ENCODE peak calls at places on chromosomes 5 and 9, in four cellular contexts. W, C, I and B are unnamed samples.

GRCh38 chr9:88587182-88587581 is 52.2 kb downstream of the NXNL2 start:
- DNase-seq in I (no peak), C (no peak), W (no peak), B (no peak)

GRCh38 chr5:160312960-160313734 is 783 bp upstream of the CCNJL start:
- DNase-seq in W (no peak), I (no peak), C (no peak), B (no peak)

GRCh38 chr5:96248152-96248551 is 184.9 kb downstream of the PCSK1 start:
- DNase-seq in C (no peak), I (no peak), W (no peak), B (no peak)

GRCh38 chr5:142817961-142818431 is 47.8 kb downstream of the ARHGAP26 start:
- DNase-seq in W (no peak), C (no peak), I (no peak), B (no peak)

GRCh38 chr9:124366476-124367220 is 48.6 kb downstream of the PSMB7 start:
- DNase-seq in C (no peak), W (peak), I (no peak), B (peak)

GRCh38 chr5:170442921-170443320 is 53.8 kb upstream of the KCNMB1 start:
- DNase-seq in C (no peak), I (no peak), W (no peak), B (no peak)

GRCh38 chr5:96384353-96384752 is 48.7 kb downstream of the PCSK1 start:
- DNase-seq in C (no peak), W (no peak), I (no peak), B (no peak)

GRCh38 chr9:81112638-81113037 is 576.7 kb downstream of the TLE1 start:
- DNase-seq in I (no peak), C (no peak), W (no peak), B (no peak)

GRCh38 chr5:150665044-150665443 is 4.0 kb downstream of the MYOZ3 start:
- DNase-seq in W (no peak), C (no peak), I (no peak), B (no peak)

DNA sequence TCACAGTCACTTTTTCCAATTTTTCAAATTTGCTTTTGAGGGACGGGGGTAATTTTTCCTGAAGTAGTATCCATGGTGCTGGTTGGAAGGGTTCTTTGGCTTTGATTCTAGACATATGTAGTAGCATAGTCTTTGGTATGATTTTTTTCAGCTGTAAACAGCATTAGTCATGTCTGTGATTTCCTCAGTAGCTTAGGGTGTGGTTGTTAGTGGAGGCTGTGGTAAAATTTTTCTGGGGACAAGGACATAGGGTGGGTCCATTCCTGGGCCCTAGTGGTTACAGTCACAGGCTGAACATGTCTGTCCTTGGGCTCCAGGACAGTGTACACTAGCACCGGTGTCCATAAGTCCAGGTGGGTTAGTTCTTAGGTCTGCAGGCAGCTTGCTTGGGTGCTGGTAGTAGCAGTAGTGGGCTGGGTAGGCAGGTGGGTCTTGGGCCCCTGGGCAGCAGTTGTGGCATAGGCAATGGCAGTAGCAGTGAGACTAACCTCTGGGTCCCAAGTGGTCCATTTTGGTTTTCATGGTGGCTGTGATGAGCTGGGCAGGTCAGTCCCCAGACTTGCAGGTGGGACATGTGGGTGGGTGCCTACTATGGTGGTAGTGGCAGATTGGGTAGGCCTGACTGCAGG is 100.0 kb upstream of the CXCL14 start:
- DNase-seq in W (no peak), I (no peak), C (no peak), B (no peak)
- TF ChIP-seq SPI1 in W (no peak), I (no peak), C (no peak), B (no peak)

DNA sequence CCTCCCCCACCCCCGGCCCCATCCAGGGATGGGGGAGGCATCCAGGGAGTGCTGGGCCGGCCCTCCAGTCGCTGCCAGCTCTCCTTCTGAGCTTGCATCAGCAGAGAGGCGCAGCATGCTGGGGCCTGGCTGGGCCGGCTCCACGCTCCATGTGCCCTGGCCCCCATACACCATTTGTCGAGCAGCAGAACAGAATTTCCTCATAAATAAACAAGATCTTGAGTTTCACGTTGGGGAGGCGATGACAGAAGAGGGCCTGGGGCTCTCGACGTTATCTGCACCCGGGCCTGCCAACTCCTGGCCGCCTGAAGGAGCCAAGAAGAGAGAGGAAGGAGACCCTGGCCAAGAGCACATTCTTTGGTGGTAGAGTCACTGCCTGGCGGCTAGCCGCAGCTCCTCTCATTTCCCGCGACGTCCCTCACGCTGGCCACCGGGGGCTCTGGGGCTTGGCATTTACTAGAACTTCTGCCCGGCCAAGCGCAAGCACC is 177.0 kb downstream of the FGF18 start:
- DNase-seq in W (no peak), I (no peak), C (no peak), B (no peak)
- TF ChIP-seq POLR2AphosphoS5 in W (no peak), I (no peak), C (no peak), B (no peak)

DNA sequence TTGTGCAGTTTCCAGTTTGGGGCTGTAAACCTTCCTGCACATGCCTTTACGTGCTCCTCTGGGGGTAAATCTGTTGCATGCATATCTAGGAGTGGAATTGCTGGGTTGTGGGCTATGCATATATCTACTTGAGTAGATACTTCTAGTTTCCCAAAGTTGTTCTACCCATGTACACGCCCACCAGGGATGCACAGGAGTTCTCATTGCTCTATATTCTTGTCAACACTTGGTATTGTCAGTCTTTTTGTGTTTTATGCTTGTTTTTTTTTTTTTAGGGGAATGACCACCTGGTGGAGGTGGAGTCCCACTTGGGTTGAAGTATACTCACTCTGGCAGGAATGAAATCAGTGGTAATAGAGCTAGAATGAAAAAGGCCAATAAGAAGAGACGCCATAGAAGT is 23.0 kb downstream of the FOXE1 start:
- DNase-seq in C (no peak), I (no peak), W (no peak), B (no peak)
- TF ChIP-seq SPI1 in C (no peak), I (no peak), W (no peak), B (no peak)

GRCh38 chr9:69248005-69248404 is 73.9 kb downstream of the TJP2 start:
- DNase-seq in W (no peak), I (no peak), C (no peak), B (no peak)
- TF ChIP-seq POLR2AphosphoS5 in W (no peak), I (no peak), C (no peak), B (no peak)

DNA sequence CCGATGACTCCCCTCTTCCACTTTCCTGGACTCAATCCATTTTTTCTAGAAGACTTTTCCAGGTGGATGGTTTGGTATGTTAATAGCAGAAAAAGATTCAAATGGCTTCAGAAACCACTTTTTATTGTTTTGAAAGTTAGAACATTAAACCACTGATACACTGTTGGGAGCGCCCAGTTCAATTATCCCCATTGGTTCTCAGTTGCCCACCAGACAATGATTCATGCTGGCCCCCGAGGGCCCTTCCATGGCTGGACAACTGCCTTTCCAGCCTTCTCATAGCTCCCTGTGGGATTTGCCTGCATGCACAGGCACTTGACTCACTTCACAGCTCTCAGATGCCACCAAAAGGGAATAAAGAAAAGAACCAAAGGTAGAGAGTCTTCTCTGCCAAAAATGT is 21.3 kb upstream of the ANKRD34B start:
- DNase-seq in C (no peak), I (no peak), W (no peak), B (no peak)
- TF ChIP-seq SPI1 in C (no peak), I (no peak), W (no peak), B (no peak)

GRCh38 chr5:12837592-12837991 is 933.3 kb upstream of the CTNND2 start:
- DNase-seq in I (no peak), C (no peak), W (no peak), B (no peak)
- TF ChIP-seq POLR2AphosphoS5 in I (no peak), C (no peak), W (no peak), B (no peak)

GRCh38 chr9:73810585-73811215 is 659.0 kb downstream of the ANXA1 start:
- DNase-seq in C (no peak), W (no peak), I (no peak), B (no peak)
- TF ChIP-seq SPI1 in C (no peak), W (no peak), I (no peak), B (no peak)

GRCh38 chr5:137622850-137623249 is 113.0 kb downstream of the KLHL3 start:
- DNase-seq in C (no peak), I (peak), W (no peak), B (peak)
- TF ChIP-seq POLR2AphosphoS5 in C (no peak), I (no peak), W (no peak), B (no peak)

GRCh38 chr5:13328316-13328715 is 616.2 kb downstream of the DNAH5 start:
- DNase-seq in W (no peak), C (no peak), I (no peak), B (no peak)
- TF ChIP-seq SPI1 in W (no peak), C (no peak), I (no peak), B (no peak)

DNA sequence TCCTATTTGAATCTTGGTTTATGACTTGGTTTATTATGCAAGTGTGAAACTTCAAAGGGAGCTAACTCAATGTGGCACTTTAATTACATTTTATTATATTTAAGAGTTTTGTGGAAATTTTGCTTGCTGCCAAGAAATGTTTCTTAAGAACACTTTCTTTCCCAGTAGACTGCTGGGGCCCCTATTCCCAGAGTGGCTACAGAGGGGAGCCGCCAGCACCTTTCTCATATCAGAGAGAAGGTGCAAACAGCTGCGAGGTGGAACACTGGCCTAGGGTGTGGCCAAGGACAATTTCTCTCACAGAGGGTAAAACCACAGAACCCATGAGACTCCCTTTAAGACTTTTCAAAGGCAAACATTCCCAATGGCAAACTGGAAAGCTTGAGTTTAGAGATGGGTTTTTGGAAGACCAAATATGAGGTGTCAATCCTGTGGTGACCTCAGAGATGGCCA is 335.2 kb upstream of the PIK3R1 start:
- DNase-seq in C (no peak), I (no peak), W (no peak), B (no peak)
- TF ChIP-seq POLR2AphosphoS5 in C (no peak), I (no peak), W (no peak), B (no peak)